ENCODE peak calls at places on chromosome X, in ten cellular contexts. V is tibial artery; R is HCT116; U is suprapubic skin; X is lower lobe of right lung; I is fibroblast of lung; A is CD8-positive, alpha-beta T cell; H is psoas muscle; E is heart left ventricle; W is esophagus squamous epithelium. T is an unnamed sample. For H3K36me3, the result is how much of the 10 kb centered on the place peaks cover.

GRCh38 chrX:139881572-139881971 is 51.3 kb downstream of the ATP11C start:
- DNase-seq in V (no peak), R (no peak), U (no peak), X (no peak), I (peak), A (no peak), H (no peak), E (no peak), W (no peak), T (no peak)

GRCh38 chrX:13646154-13646549 is 6.8 kb upstream of the TCEANC start:
- DNase-seq in V (peak), R (peak), U (no peak), X (peak), I (peak), A (peak), H (no peak), E (peak), W (no peak), T (peak)

GRCh38 chrX:148500428-148501120 is at the start of gene AFF2:
- DNase-seq in V (no peak), R (no peak), U (peak), X (peak), I (peak), A (peak), H (peak), E (no peak), W (no peak), T (no peak)

GRCh38 chrX:81336455-81337144 is 134.7 kb downstream of the SH3BGRL start:
- DNase-seq in V (no peak), R (no peak), U (no peak), X (no peak), I (peak), A (no peak), H (no peak), E (no peak), W (no peak), T (no peak)

GRCh38 chrX:24306430-24306829 is 7.4 kb downstream of the SUPT20HL2 start:
- DNase-seq in V (no peak), R (no peak), U (no peak), X (no peak), I (no peak), A (no peak), H (no peak), E (no peak), W (no peak), T (no peak)

GRCh38 chrX:21940356-21940829 is at the start of gene SMS:
- DNase-seq in V (peak), R (no peak), U (peak), X (peak), I (peak), A (peak), H (peak), E (peak), W (no peak), T (peak)

GRCh38 chrX:46959985-46960700 is 47.9 kb downstream of the JADE3 start:
- DNase-seq in V (no peak), R (no peak), U (no peak), X (no peak), I (no peak), A (no peak), H (no peak), E (no peak), W (no peak), T (no peak)

GRCh38 chrX:136156560-136157117 is 9.3 kb downstream of the FHL1 start:
- DNase-seq in V (no peak), R (no peak), U (no peak), X (no peak), I (no peak), A (no peak), H (no peak), E (no peak), W (no peak), T (no peak)

GRCh38 chrX:46572295-46572936 is 1.1 kb upstream of the CHST7 start:
- DNase-seq in V (no peak), R (no peak), U (no peak), X (no peak), I (no peak), A (no peak), H (no peak), E (no peak), W (no peak), T (no peak)

GRCh38 chrX:151753313-151754041 is 18.9 kb downstream of the CNGA2 start:
- DNase-seq in V (peak), R (peak), U (peak), X (peak), I (peak), A (no peak), H (peak), E (peak), W (no peak), T (peak)

GRCh38 chrX:38561951-38562719 is 793 bp downstream of the TSPAN7 start:
- DNase-seq in V (peak), R (no peak), U (peak), X (peak), I (no peak), A (peak), H (peak), E (peak), W (no peak), T (peak)

DNA sequence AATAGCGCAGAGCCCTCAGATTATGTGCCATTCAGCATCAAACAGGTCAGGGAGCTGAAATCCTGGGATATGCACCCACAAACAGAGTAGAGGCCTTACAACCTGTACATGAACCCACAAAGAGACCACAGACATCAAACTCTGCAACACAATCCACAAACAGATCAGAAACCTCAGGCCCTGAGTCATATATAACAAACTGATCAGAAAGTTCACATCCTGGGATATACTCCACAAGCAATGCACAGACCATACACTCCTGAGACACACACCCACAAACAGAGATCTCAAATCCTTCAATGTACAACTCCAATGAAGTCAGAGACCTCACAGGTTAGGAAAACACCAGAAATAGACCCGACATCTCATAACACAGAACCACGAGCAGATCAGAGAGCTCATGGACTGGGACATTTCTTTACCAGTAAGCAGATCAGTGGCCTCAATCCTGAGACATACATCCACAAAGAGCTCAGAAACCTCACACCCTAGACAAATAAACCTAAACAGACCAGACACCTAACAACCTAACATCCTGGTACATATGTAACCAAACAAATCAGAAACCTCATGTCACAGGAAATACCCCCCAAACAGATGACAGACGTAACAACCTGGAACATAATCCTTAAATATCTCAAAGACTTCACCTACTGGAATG is 24.2 kb downstream of the SUV39H1 start:
- DNase-seq in V (no peak), R (no peak), U (no peak), X (no peak), I (no peak), A (no peak), H (no peak), E (no peak), W (no peak), T (no peak)
- H3K4me3 ChIP-seq in V (no peak), R (no peak), U (no peak), X (no peak), I (no peak), A (no peak), H (no peak), E (no peak), W (no peak), T (no peak)

DNA sequence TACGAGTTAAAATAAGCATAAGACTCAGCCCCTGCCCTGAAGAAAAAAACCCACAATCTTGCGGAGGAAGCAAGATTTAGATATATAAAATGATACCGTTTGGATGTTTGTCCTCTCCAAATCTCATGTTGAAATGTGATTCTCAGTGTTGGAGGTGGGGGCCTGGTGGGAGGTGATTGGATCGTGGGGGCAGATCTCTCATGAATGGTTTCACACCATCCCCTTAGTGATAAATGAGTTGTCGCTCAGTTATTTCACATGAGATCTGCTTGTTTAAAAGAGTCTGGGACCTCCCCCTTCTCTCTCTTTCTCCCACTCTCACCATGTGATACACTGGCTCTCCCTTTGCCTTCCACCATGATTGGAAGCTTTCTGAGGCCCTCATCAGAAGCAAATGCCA is 28.6 kb downstream of the EFHC2 start:
- DNase-seq in V (no peak), R (no peak), U (no peak), X (no peak), I (no peak), A (no peak), H (no peak), E (no peak), W (no peak), T (no peak)
- TF ChIP-seq CTCF in V (no peak), R (no peak), U (no peak), X (no peak), I (no peak), A (no peak), H (no peak), E (no peak), W (no peak), T (no peak)

DNA sequence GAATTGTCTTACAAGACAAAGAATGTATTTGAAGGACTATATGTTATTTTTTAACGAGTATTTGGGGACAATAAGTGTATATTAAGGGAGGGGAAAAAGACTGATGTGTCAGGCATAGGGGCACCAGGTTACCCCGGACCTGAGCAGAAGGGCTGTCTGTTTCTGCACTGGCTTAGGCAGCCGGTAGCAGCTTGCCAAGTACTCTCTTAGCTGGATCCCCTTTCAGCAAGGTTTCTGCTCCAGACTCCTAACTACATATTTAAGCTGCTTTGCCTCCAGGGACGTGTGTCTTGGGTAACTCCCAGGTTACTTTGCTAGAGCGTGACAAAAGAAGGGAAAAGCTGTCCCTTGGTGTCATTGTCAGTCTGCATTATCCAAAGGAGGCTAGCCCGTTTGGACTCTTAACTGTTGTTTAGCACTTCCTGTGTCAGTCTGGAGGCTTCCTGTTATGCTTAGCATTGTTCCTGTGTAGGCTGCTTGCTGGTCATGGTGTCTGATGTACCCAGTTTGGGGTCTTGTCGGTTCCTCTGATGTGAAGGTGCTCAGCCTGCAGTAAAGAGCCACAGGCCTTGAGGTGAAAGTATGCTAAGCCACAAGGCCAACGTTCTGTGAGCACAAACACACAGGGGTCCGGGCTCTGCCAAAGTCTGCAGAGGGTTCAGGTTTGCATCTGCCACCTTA is 11.6 kb downstream of the CXCR3 start:
- DNase-seq in V (no peak), R (no peak), U (no peak), X (no peak), I (no peak), A (peak), H (no peak), E (no peak), W (no peak), T (no peak)
- H3K36me3 ChIP-seq in V (half or more), R (under half), U (half or more), X (half or more), I (under half), A (under half), H (under half), E (under half), W (half or more), T (under half)

GRCh38 chrX:153766871-153767673 is 3.0 kb downstream of the PLXNB3 start:
- DNase-seq in V (no peak), R (no peak), U (peak), X (peak), I (no peak), A (no peak), H (peak), E (peak), W (no peak), T (peak)
- H3K4me3 ChIP-seq in V (no peak), R (no peak), U (no peak), X (no peak), I (no peak), A (no peak), H (no peak), E (no peak), W (no peak), T (no peak)

GRCh38 chrX:30593435-30594200 is 16.1 kb upstream of the TASL start:
- DNase-seq in V (no peak), R (peak), U (no peak), X (no peak), I (no peak), A (peak), H (no peak), E (no peak), W (no peak), T (no peak)
- TF ChIP-seq CTCF in V (no peak), R (peak), U (no peak), X (no peak), I (no peak), A (no peak), H (no peak), E (no peak), W (no peak), T (no peak)

GRCh38 chrX:130012683-130013082 is 30.2 kb downstream of the BCORL1 start:
- DNase-seq in V (no peak), R (no peak), U (no peak), X (no peak), I (no peak), A (no peak), H (no peak), E (no peak), W (no peak), T (no peak)
- H3K36me3 ChIP-seq in V (under half), R (under half), U (under half), X (under half), I (under half), A (under half), H (under half), E (under half), W (half or more), T (under half)

GRCh38 chrX:7120578-7121219 is 26.8 kb upstream of the STS start:
- DNase-seq in V (no peak), R (no peak), U (no peak), X (no peak), I (peak), A (no peak), H (no peak), E (no peak), W (no peak), T (no peak)
- H3K4me3 ChIP-seq in V (no peak), R (no peak), U (no peak), X (no peak), I (no peak), A (no peak), H (no peak), E (no peak), W (no peak), T (no peak)

T was measured in uterus.